ENCODE peak calls at places on chromosomes 3 and 15, in nine cellular contexts. One of them, this sample, is unnamed.

GRCh38 chr3:149579838-149580542 is 77.8 kb downstream of the WWTR1 start:
- DNase-seq in stimulated activated CD4-positive, alpha-beta T cell treated with anti-CD3 and anti-CD28 coated beads, Interleukin-1b, Interleukin-23, amount 100 ng/mL, for 1 hour: no peak
- DNase-seq in sciatic nerve: no peak
- DNase-seq in KBM-7: no peak
- DNase-seq in activated CD4-positive, CD25-positive, alpha-beta regulatory T cell treated with anti-CD3 and anti-CD28 coated beads, Interleukin-2, amount 50 U/mL, for 72 hours: no peak
- DNase-seq in amniotic stem cell: no peak
- DNase-seq in tibial nerve: no peak
- DNase-seq in NCI-H2107: no peak
- DNase-seq in NAMALWA: no peak
- DNase-seq in this sample: no peak

GRCh38 chr3:170055209-170055608 is 17.4 kb downstream of the GPR160 start:
- DNase-seq in stimulated activated CD4-positive, alpha-beta T cell treated with anti-CD3 and anti-CD28 coated beads, Interleukin-1b, Interleukin-23, amount 100 ng/mL, for 1 hour: no peak
- DNase-seq in sciatic nerve: no peak
- DNase-seq in KBM-7: no peak
- DNase-seq in activated CD4-positive, CD25-positive, alpha-beta regulatory T cell treated with anti-CD3 and anti-CD28 coated beads, Interleukin-2, amount 50 U/mL, for 72 hours: no peak
- DNase-seq in amniotic stem cell: no peak
- DNase-seq in tibial nerve: no peak
- DNase-seq in NCI-H2107: no peak
- DNase-seq in NAMALWA: no peak
- DNase-seq in this sample: no peak

GRCh38 chr15:88215249-88215648 is 41.3 kb downstream of the NTRK3 start:
- DNase-seq in stimulated activated CD4-positive, alpha-beta T cell treated with anti-CD3 and anti-CD28 coated beads, Interleukin-1b, Interleukin-23, amount 100 ng/mL, for 1 hour: no peak
- DNase-seq in sciatic nerve: no peak
- DNase-seq in KBM-7: no peak
- DNase-seq in activated CD4-positive, CD25-positive, alpha-beta regulatory T cell treated with anti-CD3 and anti-CD28 coated beads, Interleukin-2, amount 50 U/mL, for 72 hours: no peak
- DNase-seq in amniotic stem cell: no peak
- DNase-seq in tibial nerve: no peak
- DNase-seq in NCI-H2107: no peak
- DNase-seq in NAMALWA: no peak
- DNase-seq in this sample: no peak

GRCh38 chr3:33128706-33129105 is 14.9 kb downstream of the CRTAP start:
- DNase-seq in stimulated activated CD4-positive, alpha-beta T cell treated with anti-CD3 and anti-CD28 coated beads, Interleukin-1b, Interleukin-23, amount 100 ng/mL, for 1 hour: no peak
- DNase-seq in sciatic nerve: no peak
- DNase-seq in KBM-7: no peak
- DNase-seq in activated CD4-positive, CD25-positive, alpha-beta regulatory T cell treated with anti-CD3 and anti-CD28 coated beads, Interleukin-2, amount 50 U/mL, for 72 hours: no peak
- DNase-seq in amniotic stem cell: no peak
- DNase-seq in tibial nerve: no peak
- DNase-seq in NCI-H2107: no peak
- DNase-seq in NAMALWA: no peak
- DNase-seq in this sample: no peak

GRCh38 chr3:150763122-150763840 is at the start of gene SIAH2:
- DNase-seq in stimulated activated CD4-positive, alpha-beta T cell treated with anti-CD3 and anti-CD28 coated beads, Interleukin-1b, Interleukin-23, amount 100 ng/mL, for 1 hour: peak
- DNase-seq in sciatic nerve: peak
- DNase-seq in KBM-7: peak
- DNase-seq in activated CD4-positive, CD25-positive, alpha-beta regulatory T cell treated with anti-CD3 and anti-CD28 coated beads, Interleukin-2, amount 50 U/mL, for 72 hours: peak
- DNase-seq in amniotic stem cell: peak
- DNase-seq in tibial nerve: peak
- DNase-seq in NCI-H2107: peak
- DNase-seq in NAMALWA: peak
- DNase-seq in this sample: no peak

GRCh38 chr15:69660114-69660513 is 207.5 kb downstream of the RPLP1 start:
- DNase-seq in stimulated activated CD4-positive, alpha-beta T cell treated with anti-CD3 and anti-CD28 coated beads, Interleukin-1b, Interleukin-23, amount 100 ng/mL, for 1 hour: no peak
- DNase-seq in sciatic nerve: no peak
- DNase-seq in KBM-7: no peak
- DNase-seq in activated CD4-positive, CD25-positive, alpha-beta regulatory T cell treated with anti-CD3 and anti-CD28 coated beads, Interleukin-2, amount 50 U/mL, for 72 hours: no peak
- DNase-seq in amniotic stem cell: no peak
- DNase-seq in tibial nerve: no peak
- DNase-seq in NCI-H2107: no peak
- DNase-seq in NAMALWA: no peak
- DNase-seq in this sample: no peak

GRCh38 chr3:133573629-133574194 is at the start of gene CDV3:
- DNase-seq in stimulated activated CD4-positive, alpha-beta T cell treated with anti-CD3 and anti-CD28 coated beads, Interleukin-1b, Interleukin-23, amount 100 ng/mL, for 1 hour: no peak
- DNase-seq in sciatic nerve: peak
- DNase-seq in KBM-7: no peak
- DNase-seq in activated CD4-positive, CD25-positive, alpha-beta regulatory T cell treated with anti-CD3 and anti-CD28 coated beads, Interleukin-2, amount 50 U/mL, for 72 hours: no peak
- DNase-seq in amniotic stem cell: no peak
- DNase-seq in tibial nerve: peak
- DNase-seq in NCI-H2107: no peak
- DNase-seq in NAMALWA: no peak
- DNase-seq in this sample: no peak

GRCh38 chr3:78221796-78222195 is 1181.9 kb downstream of the ROBO2 start:
- DNase-seq in stimulated activated CD4-positive, alpha-beta T cell treated with anti-CD3 and anti-CD28 coated beads, Interleukin-1b, Interleukin-23, amount 100 ng/mL, for 1 hour: no peak
- DNase-seq in sciatic nerve: no peak
- DNase-seq in KBM-7: no peak
- DNase-seq in activated CD4-positive, CD25-positive, alpha-beta regulatory T cell treated with anti-CD3 and anti-CD28 coated beads, Interleukin-2, amount 50 U/mL, for 72 hours: no peak
- DNase-seq in amniotic stem cell: no peak
- DNase-seq in tibial nerve: no peak
- DNase-seq in NCI-H2107: no peak
- DNase-seq in NAMALWA: no peak
- DNase-seq in this sample: no peak

GRCh38 chr3:71309342-71309741 is 274.2 kb downstream of the FOXP1 start:
- DNase-seq in stimulated activated CD4-positive, alpha-beta T cell treated with anti-CD3 and anti-CD28 coated beads, Interleukin-1b, Interleukin-23, amount 100 ng/mL, for 1 hour: no peak
- DNase-seq in sciatic nerve: no peak
- DNase-seq in KBM-7: no peak
- DNase-seq in activated CD4-positive, CD25-positive, alpha-beta regulatory T cell treated with anti-CD3 and anti-CD28 coated beads, Interleukin-2, amount 50 U/mL, for 72 hours: no peak
- DNase-seq in amniotic stem cell: no peak
- DNase-seq in tibial nerve: no peak
- DNase-seq in NCI-H2107: no peak
- DNase-seq in NAMALWA: no peak
- DNase-seq in this sample: no peak